ENCODE peak calls at places on chromosomes 3 and 15, in four cellular contexts. R is NCI-H460; G is NCI-H2171 treated with DMSO at 0.1 percent for 48 hours; V is naive thymus-derived CD8-positive, alpha-beta T cell. N is an unnamed sample.

GRCh38 chr3:4984511-4984864 is 5.3 kb downstream of the BHLHE40 start:
- DNase-seq in R (no peak), G (no peak), V (no peak), N (no peak)

GRCh38 chr3:171458056-171458856 is 1.9 kb downstream of the TNIK start:
- DNase-seq in R (no peak), G (no peak), V (peak), N (no peak)

GRCh38 chr3:68817243-68817642 is 115.1 kb downstream of the TAFA4 start:
- DNase-seq in R (no peak), G (no peak), V (no peak), N (no peak)

GRCh38 chr3:182521339-182521738 is 272.0 kb upstream of the ATP11B start:
- DNase-seq in R (no peak), G (no peak), V (no peak), N (no peak)

GRCh38 chr3:44966795-44967278 is 9.1 kb downstream of the ZDHHC3 start:
- DNase-seq in R (no peak), G (no peak), V (no peak), N (no peak)

GRCh38 chr3:156837130-156837529 is 11.0 kb downstream of the LEKR1 start:
- DNase-seq in R (no peak), G (no peak), V (no peak), N (no peak)

GRCh38 chr15:78620021-78620838 is 566 bp downstream of the CHRNA3 start:
- DNase-seq in R (no peak), G (peak), V (no peak), N (no peak)

GRCh38 chr3:188948658-188949400 is 222.9 kb upstream of the TPRG1 start:
- DNase-seq in R (peak), G (no peak), V (no peak), N (no peak)

GRCh38 chr3:24254649-24255048 is 240.0 kb downstream of the THRB start:
- DNase-seq in R (no peak), G (no peak), V (no peak), N (no peak)

GRCh38 chr3:41711656-41712055 is 250.2 kb downstream of the ULK4 start:
- DNase-seq in R (no peak), G (no peak), V (no peak), N (no peak)

GRCh38 chr3:88573472-88573871 is 423.7 kb downstream of the C3orf38 start:
- DNase-seq in R (no peak), G (no peak), V (no peak), N (no peak)

GRCh38 chr3:123229145-123229544 is 27.4 kb downstream of the SEC22A start:
- DNase-seq in R (no peak), G (peak), V (no peak), N (no peak)

GRCh38 chr15:85764304-85764633 is 30.5 kb downstream of the KLHL25 start:
- DNase-seq in R (no peak), G (no peak), V (no peak), N (no peak)

GRCh38 chr15:46297766-46298165 is 662.9 kb downstream of the SQOR start:
- DNase-seq in R (no peak), G (no peak), V (no peak), N (no peak)

GRCh38 chr3:53705024-53705750 is 141.0 kb downstream of the CHDH start:
- DNase-seq in R (no peak), G (no peak), V (no peak), N (no peak)